ENCODE peak calls at places on chromosomes 3 and 15, in nine cellular contexts. P is HCT116, W is HL-60, X is GM23338, F is A549, T is HepG2, K is GM12878, A is SK-N-SH, L is K562. O is an unnamed sample.

GRCh38 chr15:27123808-27124207 is 152.8 kb downstream of the GABRG3 start:
- DNase-seq in F (no peak), X (no peak), L (peak), A (no peak), T (no peak), P (no peak), K (no peak), W (no peak), O (no peak)

GRCh38 chr3:177144922-177145321 is 52.4 kb downstream of the TBL1XR1 start:
- DNase-seq in A (no peak), W (no peak), F (no peak), X (no peak), L (no peak), P (no peak), T (no peak), K (peak), O (no peak)

GRCh38 chr3:173502983-173503568 is 105.5 kb downstream of the NLGN1 start:
- DNase-seq in A (no peak), F (no peak), X (no peak), W (no peak), L (no peak), T (no peak), P (no peak), K (no peak), O (no peak)

GRCh38 chr3:118987466-118987865 is 47.2 kb downstream of the IGSF11 start:
- DNase-seq in L (no peak), W (no peak), T (no peak), X (no peak), A (no peak), F (no peak), K (no peak), P (no peak), O (no peak)

GRCh38 chr15:62071711-62072308 is 5.0 kb downstream of the C2CD4A start:
- DNase-seq in L (peak), K (no peak), F (peak), W (no peak), X (peak), T (peak), A (peak), P (no peak), O (no peak)

GRCh38 chr3:69386535-69387385 is 872 bp upstream of the FRMD4B start:
- DNase-seq in T (no peak), X (peak), K (no peak), L (no peak), F (no peak), P (no peak), W (no peak), A (no peak), O (no peak)

GRCh38 chr15:29268706-29269484 is 727 bp downstream of the NSMCE3 start:
- DNase-seq in P (no peak), F (peak), K (peak), X (peak), A (peak), W (peak), T (no peak), L (peak), O (no peak)

GRCh38 chr15:28184166-28184565 is 85.1 kb upstream of the OCA2 start:
- DNase-seq in A (no peak), K (no peak), T (no peak), F (no peak), L (no peak), P (no peak), X (no peak), W (no peak), O (no peak)

GRCh38 chr15:43509002-43509922 is 8.1 kb upstream of the MAP1A start:
- DNase-seq in L (peak), P (no peak), X (peak), A (peak), W (no peak), T (peak), K (no peak), F (no peak), O (no peak)

GRCh38 chr3:79598594-79598993 is 169.2 kb downstream of the ROBO1 start:
- DNase-seq in W (no peak), T (no peak), L (no peak), P (no peak), A (no peak), F (peak), X (peak), K (no peak), O (no peak)

GRCh38 chr3:182763896-182764295 is 29.4 kb upstream of the ATP11B start:
- DNase-seq in T (no peak), P (no peak), F (no peak), W (no peak), L (no peak), A (no peak), X (no peak), K (no peak), O (no peak)

GRCh38 chr15:59762558-59762957 is 73.4 kb upstream of the BNIP2 start:
- DNase-seq in A (no peak), L (no peak), T (no peak), K (no peak), W (no peak), F (no peak), P (no peak), X (peak), O (no peak)

GRCh38 chr3:141875374-141875892 is 1.0 kb upstream of the ATP1B3 start:
- DNase-seq in L (peak), A (peak), P (peak), W (peak), F (peak), T (peak), K (peak), X (peak), O (peak)

GRCh38 chr3:172622916-172623700 is 87.8 kb downstream of the NCEH1 start:
- DNase-seq in P (no peak), F (peak), L (peak), K (no peak), T (no peak), X (peak), A (peak), W (peak), O (no peak)

GRCh38 chr15:60757831-60758570 is 279.1 kb upstream of the ICE2 start:
- DNase-seq in W (no peak), P (no peak), X (no peak), L (no peak), T (peak), F (no peak), A (no peak), K (no peak), O (no peak)

GRCh38 chr15:33135355-33135781 is 59.1 kb downstream of the FMN1 start:
- DNase-seq in X (no peak), L (no peak), F (no peak), P (no peak), W (no peak), K (no peak), T (no peak), A (no peak), O (no peak)

GRCh38 chr15:69675727-69676126 is 223.1 kb downstream of the RPLP1 start:
- DNase-seq in T (no peak), F (no peak), K (no peak), X (no peak), A (no peak), P (no peak), L (no peak), W (no peak), O (no peak)
- TF ChIP-seq CTCF in T (no peak), F (no peak), K (no peak), X (no peak), A (no peak), P (no peak), L (no peak), W (no peak), O (no peak)

DNA sequence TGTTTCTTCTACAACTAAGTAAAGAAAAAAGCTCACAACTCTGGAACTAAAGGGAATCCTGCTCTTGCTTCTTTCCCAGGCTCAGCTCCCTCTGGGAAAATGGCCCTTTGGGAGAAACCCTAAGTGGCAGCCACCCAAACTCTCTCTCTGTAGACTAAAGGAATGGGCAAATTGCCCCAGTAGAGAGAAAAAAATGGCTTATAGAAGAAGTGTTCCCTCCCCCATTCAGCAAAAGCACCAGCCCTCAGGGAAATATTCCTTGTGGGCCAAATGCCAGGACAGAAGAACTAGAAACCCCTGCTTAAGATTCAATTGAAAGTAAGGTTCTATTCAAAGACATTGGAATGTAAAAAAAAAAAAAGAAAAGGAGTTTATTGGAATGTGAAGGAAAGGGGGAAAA is 603.7 kb upstream of the ALCAM start:
- DNase-seq in X (peak), P (no peak), A (no peak), K (no peak), L (no peak), W (no peak), T (no peak), F (no peak), O (no peak)
- TF ChIP-seq REST in X (no peak), P (no peak), A (no peak), K (no peak), L (no peak), W (no peak), T (no peak), F (no peak), O (no peak)

GRCh38 chr3:99627062-99627826 is 11.2 kb upstream of the COL8A1 start:
- DNase-seq in T (no peak), P (no peak), L (no peak), W (no peak), F (peak), X (no peak), A (no peak), K (no peak), O (no peak)
- TF ChIP-seq CTCF in T (no peak), P (peak), L (no peak), W (no peak), F (no peak), X (no peak), A (peak), K (no peak), O (peak)

DNA sequence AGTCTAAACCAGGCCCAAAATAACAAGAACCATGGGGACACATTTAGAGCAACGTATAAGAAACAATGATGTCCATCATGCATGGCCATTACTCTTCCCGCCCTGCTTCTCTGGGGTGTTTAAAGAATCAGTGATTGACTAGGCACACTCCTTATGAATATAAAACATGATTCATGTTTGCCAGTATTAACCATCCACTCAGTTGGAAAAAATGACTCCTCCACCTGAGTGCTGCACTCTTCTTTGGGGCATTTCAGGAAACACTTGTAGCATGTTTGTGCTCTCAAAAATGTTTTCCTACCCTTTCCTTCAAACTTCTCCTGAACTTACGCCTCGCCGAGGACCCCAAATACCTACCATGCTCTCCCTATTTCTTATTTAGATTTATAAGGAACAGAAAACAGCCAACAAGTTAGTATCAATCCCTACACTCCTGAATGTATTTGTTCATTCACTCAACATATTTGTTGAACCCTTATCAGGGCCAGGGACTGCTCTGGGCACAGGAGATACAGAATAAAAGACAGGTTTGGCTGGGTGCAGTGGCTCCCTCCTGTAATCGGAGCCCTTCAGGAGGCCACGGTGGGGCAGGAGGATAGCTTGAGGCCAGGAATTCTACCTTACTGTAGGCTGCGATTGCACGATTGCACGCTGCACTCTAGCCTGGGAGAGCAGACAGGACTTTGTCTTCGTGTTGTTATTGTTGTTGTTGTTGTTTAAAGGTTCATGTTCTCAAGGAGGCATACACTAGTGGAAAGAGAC is 137.0 kb downstream of the TMCO5A start:
- DNase-seq in T (no peak), P (no peak), W (no peak), X (no peak), F (no peak), K (no peak), L (no peak), A (no peak), O (no peak)
- TF ChIP-seq REST in T (no peak), P (no peak), W (no peak), X (no peak), F (no peak), K (no peak), L (no peak), A (no peak), O (no peak)

DNA sequence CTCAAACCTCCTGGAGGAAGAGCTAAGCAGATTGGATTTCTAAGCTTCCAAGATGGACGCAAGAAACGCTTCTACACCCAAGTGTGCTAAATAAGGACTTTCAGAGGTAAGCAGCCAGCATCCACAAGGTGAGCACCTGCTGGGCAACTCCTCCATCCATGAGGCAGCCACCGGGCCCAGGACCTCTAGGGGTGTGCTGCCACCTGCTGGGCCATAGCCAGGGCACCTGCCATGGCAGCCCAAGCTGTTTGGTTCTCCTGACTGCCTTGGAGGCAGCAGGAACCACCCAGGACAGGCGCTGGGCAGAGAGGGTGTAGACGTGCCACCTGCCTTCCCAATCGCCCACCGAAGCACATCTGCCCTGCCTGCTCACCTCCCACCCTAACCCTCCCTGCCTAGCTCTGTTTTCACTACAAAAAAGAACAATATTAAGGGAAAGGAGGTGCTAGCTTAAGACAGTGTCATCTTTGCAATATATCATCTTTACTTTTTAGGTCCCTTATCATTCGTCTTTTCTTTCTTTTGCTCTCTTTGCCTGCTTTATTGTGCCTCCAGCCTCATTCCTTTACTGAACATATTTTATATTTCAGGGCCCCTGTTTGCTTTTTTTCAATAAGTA is 12.9 kb downstream of the C15orf62 start:
- DNase-seq in W (peak), T (peak), A (peak), F (peak), P (peak), L (peak), K (no peak), X (peak), O (peak)
- TF ChIP-seq CTCF in W (peak), T (peak), A (peak), F (peak), P (peak), L (peak), K (peak), X (peak), O (peak)

DNA sequence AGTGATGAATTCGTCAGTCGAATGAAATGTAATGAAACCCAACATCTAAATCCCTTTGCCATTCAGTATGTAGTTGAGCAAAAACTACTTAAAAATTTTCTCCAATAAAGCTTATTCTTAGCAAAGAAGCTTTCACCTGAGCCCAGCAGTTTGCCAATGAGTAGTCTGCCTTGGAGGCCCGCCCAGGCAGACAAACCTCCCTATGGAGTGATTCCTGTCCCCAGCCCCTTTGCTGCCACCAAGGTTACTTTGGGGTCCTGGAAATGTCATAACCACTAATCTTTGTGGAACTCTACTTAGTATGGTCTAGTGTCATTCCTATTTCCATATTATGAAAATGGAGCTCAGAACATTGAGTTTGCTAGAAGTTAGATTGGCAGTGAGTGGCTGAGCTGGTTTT is 12.1 kb downstream of the UBAP1L start:
- DNase-seq in T (no peak), A (no peak), X (no peak), F (no peak), W (no peak), P (no peak), L (no peak), K (no peak), O (no peak)
- TF ChIP-seq REST in T (no peak), A (no peak), X (no peak), F (no peak), W (no peak), P (no peak), L (no peak), K (no peak), O (no peak)

GRCh38 chr3:138097192-138097829 is 18.1 kb downstream of the DZIP1L start:
- DNase-seq in X (peak), F (no peak), W (no peak), T (no peak), P (no peak), A (peak), L (peak), K (no peak), O (no peak)
- TF ChIP-seq CTCF in X (peak), F (no peak), W (peak), T (peak), P (peak), A (peak), L (no peak), K (no peak), O (peak)

GRCh38 chr3:9340450-9341009 is 22.3 kb upstream of the THUMPD3 start:
- DNase-seq in P (peak), K (no peak), F (peak), T (peak), X (no peak), A (no peak), L (no peak), W (no peak), O (peak)
- TF ChIP-seq REST in P (no peak), K (no peak), F (no peak), T (no peak), X (no peak), A (no peak), L (no peak), W (no peak), O (no peak)

GRCh38 chr3:50292159-50292923 is at the start of gene IFRD2:
- DNase-seq in A (peak), T (peak), K (peak), W (peak), X (peak), L (peak), F (peak), P (peak), O (peak)
- TF ChIP-seq CTCF in A (no peak), T (peak), K (no peak), W (no peak), X (no peak), L (peak), F (no peak), P (no peak), O (no peak)